ENCODE peak calls at places on chromosomes 12 and 14, in five cellular contexts. I, T, X, N and M are unnamed samples.

GRCh38 chr12:18250313-18250916 is 10.9 kb upstream of the PIK3C2G start:
- DNase-seq in I (no peak), N (peak; percentile 44), X (no peak), T (peak; percentile 52), M (peak; percentile 16)

GRCh38 chr14:21039059-21039422 is 3.1 kb upstream of the RNASE7 start:
- DNase-seq in N (peak; percentile 20), X (no peak), T (no peak), I (no peak), M (no peak)

GRCh38 chr12:75877588-75878381 is 153.8 kb downstream of the PHLDA1 start:
- DNase-seq in T (no peak), I (no peak), N (no peak), X (no peak), M (no peak)

GRCh38 chr12:18700254-18700653 is 37.6 kb downstream of the PLCZ1 start:
- DNase-seq in X (no peak), N (peak; percentile 93), T (no peak), I (no peak), M (peak; percentile 78)

GRCh38 chr12:101700299-101700820 is 2.9 kb downstream of the CHPT1 start:
- DNase-seq in X (no peak), T (no peak), I (no peak), N (no peak), M (no peak)

GRCh38 chr14:105026789-105027563 is 6.1 kb upstream of the CDCA4 start:
- DNase-seq in T (no peak), I (no peak), X (no peak), N (no peak), M (no peak)

GRCh38 chr12:2183556-2184541 is 131.1 kb downstream of the CACNA1C start:
- DNase-seq in I (no peak), X (no peak), T (peak; percentile 66), N (peak; percentile 81), M (no peak)

GRCh38 chr12:104295954-104296353 is 7.6 kb upstream of the EID3 start:
- DNase-seq in T (no peak), N (no peak), X (no peak), I (no peak), M (no peak)

GRCh38 chr12:81263072-81263471 is 185.2 kb downstream of the ACSS3 start:
- DNase-seq in T (no peak), N (no peak), I (no peak), X (no peak), M (no peak)

GRCh38 chr14:77279719-77280118 is 8.7 kb upstream of the NGB start:
- DNase-seq in I (no peak), N (no peak), X (no peak), T (no peak), M (no peak)

GRCh38 chr12:49369723-49370145 is 2.5 kb downstream of the SPATS2 start:
- DNase-seq in X (peak; percentile 66), I (no peak), N (no peak), T (no peak), M (no peak)

GRCh38 chr12:52867636-52868035 is 18.8 kb upstream of the KRT78 start:
- DNase-seq in N (no peak), I (no peak), T (no peak), X (no peak), M (no peak)

GRCh38 chr14:32087173-32087861 is 10.2 kb downstream of the ARHGAP5 start:
- DNase-seq in T (no peak), X (no peak), I (no peak), N (no peak), M (no peak)

GRCh38 chr12:67472551-67472950 is 176.0 kb upstream of the DYRK2 start:
- DNase-seq in I (no peak), X (no peak), T (no peak), N (no peak), M (no peak)

GRCh38 chr12:4421590-4422031 is 24.0 kb downstream of the FGF6 start:
- DNase-seq in X (peak; percentile 56), T (no peak), I (no peak), N (no peak), M (no peak)

GRCh38 chr12:109544955-109545531 is 28.3 kb downstream of the MMAB start:
- DNase-seq in I (no peak), X (no peak), T (no peak), N (no peak), M (peak; percentile 29)

GRCh38 chr14:102878970-102879460 is 43.4 kb upstream of the AMN start:
- DNase-seq in N (no peak), I (no peak), X (no peak), T (no peak), M (no peak)

GRCh38 chr14:89507926-89508460 is 91.0 kb upstream of the FOXN3 start:
- DNase-seq in X (no peak), N (no peak), T (no peak), I (no peak), M (no peak)

GRCh38 chr14:54893151-54893760 is 9.4 kb downstream of the GCH1 start:
- DNase-seq in X (peak; percentile 53), T (peak; percentile 61), N (no peak), I (no peak), M (no peak)

GRCh38 chr12:114314403-114314802 is 91.5 kb downstream of the TBX5 start:
- DNase-seq in I (no peak), X (no peak), N (no peak), T (no peak), M (no peak)

GRCh38 chr14:89660183-89660582 is 243.2 kb upstream of the FOXN3 start:
- DNase-seq in N (no peak), X (no peak), T (no peak), I (no peak), M (peak; percentile 27)

GRCh38 chr14:76696791-76697190 is 64.5 kb upstream of the VASH1 start:
- DNase-seq in N (no peak), I (no peak), X (no peak), T (no peak), M (no peak)

GRCh38 chr14:92449404-92449975 is 64.1 kb upstream of the RIN3 start:
- DNase-seq in N (no peak), X (no peak), I (no peak), T (no peak), M (no peak)

GRCh38 chr12:88245905-88246304 is 103.8 kb downstream of the TMTC3 start:
- DNase-seq in N (no peak), I (no peak), X (no peak), T (no peak), M (no peak)

GRCh38 chr14:53399057-53399456 is 245.9 kb upstream of the DDHD1 start:
- DNase-seq in I (no peak), N (no peak), X (no peak), T (no peak), M (no peak)

GRCh38 chr14:70887207-70888150 is 19.8 kb upstream of the PCNX1 start:
- DNase-seq in T (no peak), I (no peak), X (peak; percentile 10), N (peak; percentile 50), M (no peak)

GRCh38 chr12:3129301-3130052 is 52.3 kb downstream of the TSPAN9 start:
- DNase-seq in T (peak; percentile 65), X (no peak), I (no peak), N (no peak), M (no peak)

GRCh38 chr12:130775953-130776856 is 60.1 kb upstream of the RIMBP2 start:
- DNase-seq in T (no peak), X (no peak), I (peak; percentile 69), N (peak; percentile 49), M (no peak)

GRCh38 chr14:101604935-101605767 is 43.9 kb downstream of the DIO3 start:
- DNase-seq in X (no peak), T (no peak), N (no peak), I (no peak), M (no peak)

GRCh38 chr12:56165369-56165768 is 7.2 kb downstream of the MYL6 start:
- DNase-seq in N (no peak), T (no peak), I (no peak), X (no peak), M (no peak)

GRCh38 chr14:103801459-103801858 is 45.9 kb downstream of the PPP1R13B start:
- DNase-seq in X (no peak), N (no peak), I (no peak), T (peak; percentile 10), M (peak; percentile 86)

DNA sequence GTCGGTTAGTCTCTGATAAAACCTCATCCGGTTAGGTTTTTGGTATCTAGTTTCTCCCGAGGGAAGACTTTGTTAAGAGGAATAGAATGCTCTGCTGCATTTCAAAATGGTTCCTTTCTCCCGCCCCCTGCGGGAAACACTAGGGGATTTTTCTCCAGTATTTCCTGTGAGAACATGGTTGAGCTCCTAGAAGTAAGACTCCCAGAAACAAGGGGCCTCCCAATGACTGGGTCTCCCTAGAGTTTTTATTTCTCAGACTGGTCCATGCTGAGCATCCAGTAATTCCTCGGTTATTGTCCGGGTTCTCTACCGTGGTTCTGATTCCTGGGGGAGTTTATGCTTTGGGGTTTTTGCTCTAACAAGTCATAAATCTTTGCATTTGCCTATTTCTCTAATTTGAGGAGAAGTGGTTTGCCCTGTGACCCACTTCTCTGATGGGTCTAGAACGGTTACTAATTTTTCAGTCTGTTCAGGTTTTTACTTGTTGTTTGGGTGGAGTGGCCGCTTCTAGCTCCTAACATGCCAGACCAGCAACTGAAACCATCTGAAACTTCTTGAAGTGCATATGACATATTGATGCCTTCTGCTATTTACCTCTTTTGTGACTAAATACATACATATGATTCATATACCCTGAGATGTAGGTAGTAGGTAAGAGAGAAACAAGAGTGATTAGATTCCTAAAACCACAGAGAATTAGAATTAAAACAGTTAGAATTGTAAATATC is 25.1 kb downstream of the TESPA1 start:
- DNase-seq in N (no peak), I (no peak), X (no peak), T (no peak), M (no peak)
- TF ChIP-seq CTCF in N (no peak), I (no peak), X (no peak), T (no peak), M (no peak)

DNA sequence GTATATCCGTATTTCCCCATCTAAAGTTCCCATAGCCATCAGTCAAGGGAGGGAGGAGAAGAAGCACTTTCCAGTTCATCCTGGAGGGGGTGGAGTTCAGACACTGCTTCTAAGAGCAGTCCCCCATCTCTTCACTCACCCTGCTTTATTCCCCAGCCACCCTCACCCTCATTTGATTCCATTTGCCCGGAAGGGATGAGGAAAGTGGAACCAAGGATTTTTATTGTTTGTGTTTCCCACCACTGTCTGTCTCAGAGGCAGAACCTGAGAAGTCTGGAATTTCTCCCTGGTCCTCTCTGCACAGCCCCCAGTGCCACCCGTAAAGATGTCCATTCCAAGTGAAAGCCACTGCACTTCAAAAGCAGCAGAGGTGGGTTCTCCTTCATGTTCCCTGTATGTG is 134.2 kb upstream of the HIF1A start:
- DNase-seq in I (no peak), X (no peak), T (no peak), N (no peak), M (no peak)
- TF ChIP-seq CTCF in I (no peak), X (no peak), T (peak; percentile 24), N (peak; percentile 36), M (peak; percentile 52)

GRCh38 chr14:41154143-41154807 is 452.4 kb upstream of the LRFN5 start:
- DNase-seq in X (no peak), T (no peak), I (no peak), N (no peak), M (no peak)
- TF ChIP-seq CTCF in X (no peak), T (no peak), I (no peak), N (no peak), M (no peak)

DNA sequence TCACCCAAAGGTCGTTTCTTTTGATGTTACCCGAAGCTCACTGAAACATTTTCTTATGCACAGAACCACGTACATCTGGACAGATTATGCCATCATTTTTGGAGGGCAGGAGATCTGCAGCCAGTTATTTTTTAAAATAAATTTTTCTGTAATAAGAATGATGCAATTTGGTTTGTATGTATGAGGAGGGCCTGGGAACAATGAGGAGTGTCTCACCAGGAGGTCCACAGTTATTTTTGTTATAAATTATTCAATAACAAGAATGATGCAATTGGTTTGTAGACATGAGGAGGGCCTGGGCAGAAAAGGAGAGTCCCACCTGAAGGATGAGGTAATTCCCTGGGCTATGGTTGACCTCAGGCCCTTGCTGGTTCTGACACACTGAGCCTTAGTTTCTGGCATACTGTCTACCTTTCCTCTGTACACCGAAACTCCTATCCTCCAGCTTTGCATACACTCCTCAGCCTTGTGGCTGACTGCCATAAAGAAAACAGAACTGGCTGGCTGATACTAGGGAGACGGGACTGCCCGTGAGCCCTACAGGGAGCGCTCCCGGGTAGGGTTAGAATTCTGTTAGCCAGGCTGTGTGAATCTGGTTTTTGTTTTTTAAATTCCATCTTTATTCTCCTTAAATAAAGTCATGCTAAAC is 9.0 kb upstream of the DCD start:
- DNase-seq in T (no peak), I (no peak), N (no peak), X (no peak), M (no peak)
- TF ChIP-seq CTCF in T (no peak), I (no peak), N (no peak), X (no peak), M (no peak)